ENCODE peak calls at places on chromosomes 7 and 10, in eight cellular contexts. X is IMR-90; D is neural crest cell; Y is B cell; F is foreskin keratinocyte; T is CD4-positive, alpha-beta T cell; U is cardiac fibroblast; Z is fibroblast of pulmonary artery. A is an unnamed sample.

GRCh38 chr7:157551325-157552070 is 214.7 kb downstream of the DNAJB6 start:
- DNase-seq in X (no peak), D (no peak), Y (no peak), F (no peak), T (no peak), U (no peak), Z (no peak), A (no peak)

GRCh38 chr10:127275793-127276415 is 79.5 kb upstream of the INSYN2A start:
- DNase-seq in X (no peak), D (no peak), Y (no peak), F (no peak), T (no peak), U (peak; percentile 12), Z (no peak), A (no peak)

GRCh38 chr10:112801748-112802147 is 148.3 kb upstream of the TCF7L2 start:
- DNase-seq in X (no peak), D (no peak), Y (no peak), F (no peak), T (no peak), U (no peak), Z (no peak), A (no peak)

GRCh38 chr10:68156373-68157185 is 47.3 kb downstream of the MYPN start:
- DNase-seq in X (peak; percentile 76), D (peak; percentile 36), Y (peak; percentile 69), F (peak; percentile 53), T (peak; percentile 16), U (peak; percentile 87), Z (peak; percentile 85), A (no peak)

GRCh38 chr10:14583252-14583651 is 191.4 kb downstream of the FAM107B start:
- DNase-seq in X (no peak), D (no peak), Y (peak; percentile 67), F (no peak), T (peak; percentile 78), U (no peak), Z (no peak), A (no peak)

GRCh38 chr10:119251315-119251708 is 43.9 kb downstream of the GRK5 start:
- DNase-seq in X (peak; percentile 85), D (no peak), Y (peak; percentile 2), F (no peak), T (no peak), U (peak; percentile 88), Z (peak; percentile 89), A (no peak)

GRCh38 chr10:102641880-102642552 is 2.3 kb upstream of the TRIM8 start:
- DNase-seq in X (peak; percentile 97), D (peak; percentile 90), Y (peak; percentile 98), F (peak; percentile 90), T (peak; percentile 97), U (peak; percentile 97), Z (peak; percentile 98), A (peak; percentile 94)

GRCh38 chr10:33330543-33331019 is 3.9 kb downstream of the NRP1 start:
- DNase-seq in X (peak; percentile 90), D (peak; percentile 97), Y (peak; percentile 60), F (peak; percentile 59), T (peak; percentile 61), U (peak; percentile 91), Z (peak; percentile 92), A (peak; percentile 78)

GRCh38 chr7:74290999-74291441 is 1.8 kb downstream of the CLIP2 start:
- DNase-seq in X (no peak), D (no peak), Y (no peak), F (no peak), T (no peak), U (no peak), Z (no peak), A (no peak)

GRCh38 chr7:45086348-45087065 is 2.3 kb downstream of the NACAD start:
- DNase-seq in X (no peak), D (no peak), Y (no peak), F (no peak), T (no peak), U (no peak), Z (no peak), A (no peak)

GRCh38 chr10:74949024-74949423 is 122.6 kb downstream of the KAT6B start:
- DNase-seq in X (peak; percentile 57), D (no peak), Y (no peak), F (no peak), T (no peak), U (no peak), Z (no peak), A (no peak)

GRCh38 chr7:81632418-81632817 is 137.4 kb downstream of the HGF start:
- DNase-seq in X (peak; percentile 37), D (no peak), Y (no peak), F (peak; percentile 87), T (no peak), U (peak; percentile 71), Z (no peak), A (no peak)

GRCh38 chr7:91239171-91239604 is 25.0 kb upstream of the FZD1 start:
- DNase-seq in X (peak; percentile 84), D (no peak), Y (no peak), F (peak; percentile 58), T (no peak), U (peak; percentile 82), Z (peak; percentile 91), A (no peak)

GRCh38 chr7:130856866-130857265 is 122.9 kb upstream of the KLF14 start:
- DNase-seq in X (no peak), D (no peak), Y (no peak), F (no peak), T (no peak), U (no peak), Z (no peak), A (no peak)

GRCh38 chr7:90698616-90699015 is 102.5 kb downstream of the CDK14 start:
- DNase-seq in X (no peak), D (no peak), Y (no peak), F (no peak), T (no peak), U (no peak), Z (no peak), A (no peak)

DNA sequence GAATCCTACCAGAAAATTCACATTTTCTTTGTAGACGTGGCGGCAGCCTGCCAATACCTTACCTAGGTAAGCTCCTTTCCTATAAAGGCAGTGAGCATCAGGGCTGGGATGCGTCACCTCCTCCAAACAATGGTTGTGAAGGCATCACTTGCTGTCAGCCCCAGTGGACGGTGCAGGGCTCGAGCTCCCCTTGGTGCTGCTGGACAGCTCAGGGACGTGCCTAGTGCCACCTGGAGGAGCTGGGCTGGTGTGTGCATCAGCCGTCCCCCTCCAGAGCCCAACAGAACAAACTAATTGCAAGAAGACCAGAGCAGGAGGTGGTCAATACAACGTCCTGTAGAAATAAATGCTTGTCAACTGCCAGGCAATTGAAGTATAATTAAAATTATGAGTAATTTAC is 517.5 kb upstream of the FOXK1 start:
- DNase-seq in X (no peak), D (no peak), Y (no peak), F (no peak), T (no peak), U (no peak), Z (no peak), A (no peak)
- TF ChIP-seq CTCF in X (no peak), D (peak; percentile 16), Y (no peak), F (no peak), T (no peak), U (no peak), Z (no peak), A (no peak)

GRCh38 chr10:55283041-55283440 is 482.0 kb upstream of the PCDH15 start:
- DNase-seq in X (no peak), D (no peak), Y (no peak), F (peak; percentile 17), T (no peak), U (no peak), Z (peak; percentile 5), A (no peak)

GRCh38 chr10:55287346-55287745 is 486.3 kb upstream of the PCDH15 start:
- DNase-seq in X (no peak), D (no peak), Y (no peak), F (no peak), T (no peak), U (no peak), Z (no peak), A (no peak)
- TF ChIP-seq CTCF in X (no peak), D (peak; percentile 52), Y (no peak), F (no peak), T (no peak), U (no peak), Z (no peak), A (no peak)

DNA sequence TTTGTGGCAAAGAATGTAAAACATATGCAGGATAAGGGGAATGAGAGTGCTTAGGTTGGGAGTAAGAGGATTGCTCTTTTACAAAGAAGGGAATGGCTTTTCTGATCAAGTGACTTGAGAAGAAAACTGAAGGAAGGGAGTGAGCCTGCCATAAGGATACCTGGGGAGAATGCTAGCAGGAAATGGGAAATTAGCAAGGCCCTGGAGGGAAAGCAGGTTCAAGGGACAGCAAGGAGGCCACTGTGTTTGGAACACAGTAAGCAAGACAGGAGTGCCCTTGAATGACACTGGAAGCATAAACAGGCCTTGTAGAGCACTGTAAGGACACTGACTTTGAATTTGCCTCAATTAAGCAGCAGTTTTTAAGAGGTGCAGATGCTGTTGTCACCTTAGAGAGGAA is 1069.9 kb downstream of the DNAJB9 start:
- DNase-seq in X (no peak), D (no peak), Y (no peak), F (no peak), T (no peak), U (no peak), Z (no peak), A (no peak)
- TF ChIP-seq CTCF in X (no peak), D (no peak), Y (no peak), F (no peak), T (no peak), U (no peak), Z (no peak), A (no peak)

GRCh38 chr10:120651000-120651399 is 194.0 kb downstream of the PLPP4 start:
- DNase-seq in X (no peak), D (no peak), Y (no peak), F (no peak), T (no peak), U (no peak), Z (no peak), A (no peak)

GRCh38 chr10:120646159-120646558 is 189.1 kb downstream of the PLPP4 start:
- DNase-seq in X (no peak), D (no peak), Y (no peak), F (no peak), T (no peak), U (no peak), Z (no peak), A (no peak)

GRCh38 chr10:120643373-120643772 is 186.3 kb downstream of the PLPP4 start:
- DNase-seq in X (no peak), D (no peak), Y (no peak), F (no peak), T (no peak), U (no peak), Z (no peak), A (no peak)

GRCh38 chr10:120644549-120645410 is 187.8 kb downstream of the PLPP4 start:
- DNase-seq in X (no peak), D (no peak), Y (no peak), F (no peak), T (no peak), U (no peak), Z (no peak), A (no peak)

DNA sequence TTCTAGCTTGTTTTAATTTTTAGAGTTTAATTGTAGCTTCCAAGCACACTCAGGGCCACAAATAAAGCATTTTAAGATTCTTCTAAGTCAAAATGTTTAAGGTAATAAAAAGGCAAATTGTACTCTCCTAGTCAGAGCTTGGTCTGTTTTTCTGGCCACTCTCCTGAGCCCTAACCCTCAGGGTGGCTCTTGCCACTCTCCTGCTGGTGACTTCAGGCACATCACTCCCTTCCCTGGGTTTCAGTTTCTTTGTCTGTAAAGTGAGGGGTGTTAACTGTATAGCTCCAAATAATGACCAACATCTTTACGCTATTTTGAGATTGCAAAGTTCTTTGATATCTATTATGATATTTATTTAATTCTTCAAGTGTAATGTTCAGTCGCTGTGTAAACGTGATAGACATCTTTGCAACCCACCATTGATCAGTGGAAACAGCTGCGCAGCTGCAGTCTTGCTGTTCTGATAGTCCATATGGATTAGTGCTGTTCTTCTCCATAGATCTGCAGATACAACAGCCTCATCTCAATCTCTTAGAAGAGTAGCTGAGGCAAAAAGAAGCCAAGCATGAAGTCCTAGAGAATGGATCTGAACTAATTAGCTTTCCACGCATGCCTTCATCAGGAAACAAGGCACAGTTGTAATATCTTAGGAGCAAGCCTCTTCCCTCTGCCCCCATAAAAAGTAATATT is 189.9 kb downstream of the PLPP4 start:
- DNase-seq in X (no peak), D (no peak), Y (no peak), F (no peak), T (no peak), U (no peak), Z (no peak), A (no peak)
- TF ChIP-seq CTCF in X (no peak), D (peak; percentile 31), Y (no peak), F (peak; percentile 18), T (no peak), U (no peak), Z (no peak), A (no peak)

A was measured in AG09319.